ENCODE peak calls at places on chromosomes 7 and 10, in ten cellular contexts. D, M, X, I, U, J, V, N, Q and H are unnamed samples.
A peak's percentile ranks its signal among the peaks of the same experiment; 100 is the strongest.

GRCh38 chr7:50261593-50261992 is 42.9 kb upstream of the IKZF1 start:
- DNase-seq in D (no peak), M (no peak), X (no peak), I (no peak), U (no peak), J (no peak), V (no peak), N (no peak), Q (no peak), H (no peak)

GRCh38 chr10:129851941-129852650 is 112.0 kb downstream of the EBF3 start:
- DNase-seq in D (no peak), M (no peak), X (no peak), I (no peak), U (no peak), J (no peak), V (no peak), N (no peak), Q (no peak), H (no peak)

GRCh38 chr7:26186364-26187311 is 13.9 kb downstream of the HNRNPA2B1 start:
- DNase-seq in D (no peak), M (no peak), X (no peak), I (no peak), U (no peak), J (no peak), V (no peak), N (no peak), Q (no peak), H (no peak)

GRCh38 chr7:24336461-24336860 is 52.5 kb downstream of the NPY start:
- DNase-seq in D (peak; percentile 3), M (no peak), X (no peak), I (no peak), U (no peak), J (no peak), V (no peak), N (no peak), Q (no peak), H (no peak)

GRCh38 chr7:106456339-106456738 is 171.6 kb upstream of the NAMPT start:
- DNase-seq in D (no peak), M (no peak), X (no peak), I (no peak), U (no peak), J (no peak), V (no peak), N (no peak), Q (no peak), H (no peak)

GRCh38 chr10:116826803-116827202 is 22.5 kb upstream of the ENO4 start:
- DNase-seq in D (no peak), M (no peak), X (no peak), I (peak; percentile 18), U (no peak), J (no peak), V (no peak), N (no peak), Q (no peak), H (no peak)

GRCh38 chr7:48511021-48511579 is 339.8 kb downstream of the ABCA13 start:
- DNase-seq in D (no peak), M (no peak), X (no peak), I (no peak), U (no peak), J (no peak), V (no peak), N (no peak), Q (no peak), H (no peak)

GRCh38 chr10:32384185-32384584 is 37.2 kb upstream of the EPC1 start:
- DNase-seq in D (no peak), M (no peak), X (no peak), I (no peak), U (no peak), J (no peak), V (no peak), N (no peak), Q (no peak), H (no peak)

GRCh38 chr7:1227814-1228534 is 4.7 kb upstream of the UNCX start:
- DNase-seq in D (no peak), M (no peak), X (no peak), I (no peak), U (no peak), J (no peak), V (no peak), N (no peak), Q (no peak), H (no peak)

GRCh38 chr7:123747620-123748141 is 1.1 kb downstream of the WASL start:
- DNase-seq in D (peak; percentile 41), M (peak; percentile 32), X (peak; percentile 22), I (peak; percentile 71), U (peak; percentile 72), J (no peak), V (peak; percentile 90), N (peak; percentile 44), Q (no peak), H (peak; percentile 22)

GRCh38 chr7:79455173-79455790 is 1.8 kb upstream of the MAGI2 start:
- DNase-seq in D (no peak), M (no peak), X (peak; percentile 22), I (no peak), U (no peak), J (no peak), V (no peak), N (peak; percentile 21), Q (no peak), H (no peak)

GRCh38 chr7:12287886-12288285 is 76.8 kb downstream of the TMEM106B start:
- DNase-seq in D (no peak), M (no peak), X (no peak), I (no peak), U (no peak), J (no peak), V (no peak), N (no peak), Q (no peak), H (no peak)

GRCh38 chr7:67018940-67019339 is 22.3 kb downstream of the TYW1 start:
- DNase-seq in D (no peak), M (no peak), X (no peak), I (no peak), U (no peak), J (no peak), V (no peak), N (no peak), Q (no peak), H (no peak)

GRCh38 chr10:65320256-65321026 is 1605.4 kb upstream of the LRRTM3 start:
- DNase-seq in D (no peak), M (no peak), X (no peak), I (peak; percentile 28), U (no peak), J (peak; percentile 64), V (peak; percentile 62), N (no peak), Q (no peak), H (no peak)

GRCh38 chr10:76150139-76150885 is 718.9 kb downstream of the LRMDA start:
- DNase-seq in D (no peak), M (no peak), X (no peak), I (no peak), U (no peak), J (no peak), V (peak; percentile 81), N (no peak), Q (no peak), H (no peak)

GRCh38 chr10:100184426-100185219 is 1.2 kb downstream of the ERLIN1 start:
- DNase-seq in D (no peak), M (no peak), X (no peak), I (peak; percentile 27), U (peak; percentile 55), J (no peak), V (peak; percentile 46), N (no peak), Q (no peak), H (peak; percentile 27)

GRCh38 chr10:89783406-89783805 is 82.0 kb downstream of the KIF20B start:
- DNase-seq in D (no peak), M (no peak), X (no peak), I (no peak), U (no peak), J (no peak), V (no peak), N (no peak), Q (no peak), H (no peak)

GRCh38 chr10:103498936-103499638 is 5.6 kb downstream of the NEURL1 start:
- DNase-seq in D (no peak), M (no peak), X (no peak), I (no peak), U (no peak), J (no peak), V (no peak), N (no peak), Q (no peak), H (no peak)

GRCh38 chr7:5492249-5493020 is 68.8 kb upstream of the TNRC18 start:
- DNase-seq in D (no peak), M (no peak), X (no peak), I (no peak), U (no peak), J (no peak), V (no peak), N (no peak), Q (no peak), H (no peak)

GRCh38 chr10:25294032-25294926 is 119.5 kb downstream of the GPR158 start:
- DNase-seq in D (no peak), M (no peak), X (no peak), I (peak; percentile 71), U (no peak), J (no peak), V (peak; percentile 2), N (no peak), Q (no peak), H (no peak)

GRCh38 chr10:65346466-65346865 is 1579.4 kb upstream of the LRRTM3 start:
- DNase-seq in D (no peak), M (no peak), X (no peak), I (no peak), U (no peak), J (no peak), V (no peak), N (no peak), Q (no peak), H (no peak)

GRCh38 chr7:29194594-29195417 is at the start of gene CHN2:
- DNase-seq in D (peak; percentile 36), M (peak; percentile 76), X (peak; percentile 55), I (peak; percentile 25), U (no peak), J (peak; percentile 30), V (peak; percentile 56), N (peak; percentile 61), Q (peak; percentile 23), H (peak; percentile 21)

GRCh38 chr7:39703143-39703542 is 79.8 kb downstream of the RALA start:
- DNase-seq in D (no peak), M (no peak), X (no peak), I (no peak), U (no peak), J (no peak), V (peak; percentile 35), N (no peak), Q (no peak), H (no peak)

GRCh38 chr7:17298102-17298839 is at the start of gene AHR:
- DNase-seq in D (peak; percentile 91), M (peak; percentile 85), X (peak; percentile 90), I (no peak), U (peak; percentile 89), J (peak; percentile 91), V (peak; percentile 90), N (peak; percentile 95), Q (peak; percentile 42), H (peak; percentile 91)

GRCh38 chr10:97332586-97333350 is 1.8 kb downstream of the FRAT2 start:
- DNase-seq in D (peak; percentile 5), M (no peak), X (peak; percentile 58), I (no peak), U (peak; percentile 27), J (peak; percentile 70), V (peak; percentile 92), N (peak; percentile 41), Q (no peak), H (no peak)

GRCh38 chr10:125258676-125259075 is 98.3 kb upstream of the CTBP2 start:
- DNase-seq in D (no peak), M (no peak), X (no peak), I (no peak), U (no peak), J (no peak), V (no peak), N (no peak), Q (no peak), H (no peak)

GRCh38 chr7:90720970-90721768 is 125.0 kb downstream of the CDK14 start:
- DNase-seq in D (no peak), M (no peak), X (no peak), I (peak; percentile 34), U (no peak), J (no peak), V (peak; percentile 53), N (peak; percentile 25), Q (no peak), H (no peak)

GRCh38 chr10:4254101-4254994 is 469.3 kb upstream of the KLF6 start:
- DNase-seq in D (no peak), M (no peak), X (no peak), I (peak; percentile 45), U (peak; percentile 17), J (no peak), V (peak; percentile 83), N (no peak), Q (no peak), H (no peak)